ENCODE peak calls at places on chromosome 10, in eight cellular contexts. Q is fibroblast of lung, I is MM.1S, N is trophoblast cell, M is IMR-90, R is neuronal stem cell, Y is H9, U is neural progenitor cell. J is an unnamed sample.

GRCh38 chr10:133324857-133325260 is 11.8 kb downstream of the CALY start:
- DNase-seq in I (no peak), U (peak; percentile 34), R (no peak), Y (no peak), Q (no peak), M (no peak), N (no peak), J (no peak)

GRCh38 chr10:129057856-129058663 is 409.0 kb upstream of the MGMT start:
- DNase-seq in R (no peak), M (no peak), Q (no peak), N (no peak), U (no peak), Y (no peak), I (peak; percentile 97), J (no peak)

GRCh38 chr10:18699849-18700554 is 40.8 kb downstream of the ARL5B start:
- DNase-seq in N (no peak), M (peak; percentile 58), I (no peak), Y (no peak), U (no peak), Q (peak; percentile 25), R (no peak), J (no peak)

GRCh38 chr10:128242641-128243040 is 116.4 kb upstream of the MKI67 start:
- DNase-seq in Y (peak; percentile 40), I (no peak), N (no peak), U (no peak), R (no peak), Q (no peak), M (no peak), J (no peak)

GRCh38 chr10:106625761-106626160 is 538.7 kb downstream of the SORCS1 start:
- DNase-seq in M (no peak), U (peak; percentile 59), R (no peak), Y (no peak), I (no peak), N (no peak), Q (no peak), J (no peak)

GRCh38 chr10:78540355-78541076 is 506.9 kb downstream of the RPS24 start:
- DNase-seq in U (no peak), I (no peak), N (no peak), M (peak; percentile 54), Q (peak; percentile 19), R (no peak), Y (no peak), J (peak; percentile 54)

GRCh38 chr10:132962623-132963429 is 20.5 kb upstream of the CFAP46 start:
- DNase-seq in Q (peak; percentile 30), R (no peak), I (peak; percentile 7), M (peak; percentile 51), N (no peak), U (no peak), Y (no peak), J (peak; percentile 52)

GRCh38 chr10:64430690-64431323 is 909.6 kb downstream of the REEP3 start:
- DNase-seq in M (no peak), Q (peak; percentile 5), N (no peak), U (peak; percentile 85), R (peak; percentile 59), I (no peak), Y (peak; percentile 80), J (no peak)

GRCh38 chr10:1009071-1009494 is 16.6 kb downstream of the IDI2 start:
- DNase-seq in Y (no peak), N (no peak), R (no peak), Q (no peak), I (no peak), M (no peak), U (no peak), J (no peak)

GRCh38 chr10:30931094-30931493 is 100.6 kb downstream of the ZNF438 start:
- DNase-seq in R (no peak), N (no peak), U (no peak), M (no peak), Q (no peak), I (no peak), Y (no peak), J (peak; percentile 2)

GRCh38 chr10:103498936-103499638 is 5.6 kb downstream of the NEURL1 start:
- DNase-seq in N (no peak), U (no peak), Q (no peak), Y (no peak), I (peak; percentile 98), M (no peak), R (no peak), J (no peak)

GRCh38 chr10:42989481-42989921 is 87.4 kb upstream of the RET start:
- DNase-seq in Y (no peak), Q (no peak), I (no peak), U (no peak), R (no peak), N (no peak), M (no peak), J (no peak)

GRCh38 chr10:88800152-88801125 is 2.1 kb upstream of the LIPM start:
- DNase-seq in N (peak; percentile 87), I (no peak), Q (peak; percentile 21), M (peak; percentile 72), U (no peak), R (no peak), Y (no peak), J (peak; percentile 72)

GRCh38 chr10:79063071-79063491 is 5.7 kb upstream of the ZMIZ1 start:
- DNase-seq in I (no peak), R (no peak), Q (no peak), Y (no peak), U (no peak), N (no peak), M (no peak), J (no peak)

GRCh38 chr10:47335906-47336305 is 12.3 kb upstream of the RBP3 start:
- DNase-seq in R (no peak), Y (no peak), N (no peak), M (no peak), I (no peak), Q (no peak), U (no peak), J (no peak)

GRCh38 chr10:113266152-113266551 is 286.7 kb upstream of the HABP2 start:
- DNase-seq in U (no peak), R (no peak), Y (no peak), N (no peak), I (no peak), M (no peak), Q (no peak), J (no peak)

GRCh38 chr10:113261130-113261529 is 291.7 kb upstream of the HABP2 start:
- DNase-seq in Q (no peak), Y (no peak), M (no peak), R (no peak), U (no peak), I (no peak), N (no peak), J (no peak)

GRCh38 chr10:113267616-113268015 is 285.2 kb upstream of the HABP2 start:
- DNase-seq in I (no peak), Q (no peak), Y (no peak), N (no peak), U (no peak), R (no peak), M (peak; percentile 3), J (peak; percentile 71)

GRCh38 chr10:113261806-113262205 is 291.0 kb upstream of the HABP2 start:
- DNase-seq in I (no peak), U (no peak), Y (no peak), N (no peak), M (no peak), Q (no peak), R (no peak), J (no peak)

DNA sequence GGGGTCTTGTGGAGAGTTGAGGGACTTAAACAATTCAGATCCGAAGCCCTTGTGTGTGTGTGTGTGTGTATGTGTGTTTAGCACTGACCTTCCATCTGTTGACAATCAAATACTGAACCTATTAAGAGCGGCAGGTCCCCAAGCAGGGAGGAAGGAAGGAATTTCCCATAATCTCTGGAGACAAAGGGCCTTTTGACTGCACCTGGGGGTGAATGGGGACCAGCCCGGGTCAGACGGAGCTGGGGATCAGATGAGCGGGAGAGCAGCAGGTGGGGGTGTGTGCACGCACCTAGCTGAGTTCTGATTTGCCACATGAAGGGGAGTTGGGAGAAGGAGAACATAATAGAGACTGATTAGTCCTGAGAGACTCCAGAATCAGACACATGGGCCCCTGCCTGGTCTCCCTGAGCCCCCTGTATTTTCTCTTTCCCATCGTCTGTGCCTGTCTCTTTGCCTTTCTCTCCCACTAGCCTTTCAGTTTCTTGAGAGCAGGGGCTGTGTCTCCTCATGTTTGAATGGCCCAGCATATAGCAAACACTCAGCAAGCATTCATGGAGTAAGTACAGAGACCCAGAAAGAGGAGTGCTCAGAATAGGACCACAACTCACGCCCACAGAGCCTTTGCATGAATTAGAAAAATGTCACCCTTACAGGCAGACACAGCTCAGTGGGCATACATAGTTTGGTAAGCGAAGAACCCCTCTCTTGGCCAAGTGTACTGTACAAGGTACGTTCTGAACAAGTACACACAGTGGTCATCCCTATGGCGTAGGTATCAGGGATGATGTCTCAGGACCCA is 288.3 kb upstream of the HABP2 start:
- DNase-seq in N (no peak), Y (no peak), R (peak; percentile 47), I (no peak), Q (no peak), U (peak; percentile 84), M (no peak), J (no peak)
- H3K27ac ChIP-seq in N (no peak overlapping the region), Y (no peak overlapping the region), R (peak overlapping the region; percentile 51), I (no peak overlapping the region), Q (no peak overlapping the region), U (no peak overlapping the region), M (no peak overlapping the region), J (no peak overlapping the region)

GRCh38 chr10:130135676-130136213 is 446 bp upstream of the GLRX3 start:
- DNase-seq in M (no peak), U (no peak), Y (no peak), N (no peak), Q (no peak), R (no peak), I (no peak), J (no peak)

GRCh38 chr10:130137659-130138478 is 1.7 kb downstream of the GLRX3 start:
- DNase-seq in Y (no peak), U (no peak), M (no peak), R (no peak), I (no peak), N (no peak), Q (no peak), J (no peak)

GRCh38 chr10:130138479-130138866 is 2.3 kb downstream of the GLRX3 start:
- DNase-seq in M (peak; percentile 69), Q (peak; percentile 38), U (no peak), R (no peak), I (no peak), N (peak; percentile 47), Y (no peak), J (peak; percentile 81)

GRCh38 chr10:130136214-130137076 is at the start of gene GLRX3:
- DNase-seq in U (peak; percentile 97), I (peak; percentile 89), M (peak; percentile 71), Q (peak; percentile 75), Y (peak; percentile 90), R (peak; percentile 90), N (peak; percentile 91), J (peak; percentile 96)

GRCh38 chr10:130137077-130137448 is 872 bp downstream of the GLRX3 start:
- DNase-seq in I (no peak), M (peak; percentile 48), Y (no peak), N (no peak), Q (peak; percentile 24), R (peak; percentile 26), U (peak; percentile 51), J (peak; percentile 77)
- H3K9ac ChIP-seq in I (peak overlapping the region; percentile 86), M (peak overlapping the region; percentile 87), Y (peak overlapping the region; percentile 91), N (peak overlapping the region; percentile 97), Q (peak overlapping the region; percentile 86), R (peak overlapping the region; percentile 92), U (peak overlapping the region; percentile 80), J (peak overlapping the region; percentile 95)

GRCh38 chr10:73886625-73887024 is 12.3 kb upstream of the CAMK2G start:
- DNase-seq in Y (no peak), M (no peak), R (no peak), I (no peak), N (peak; percentile 22), Q (peak; percentile 17), U (no peak), J (peak; percentile 48)
- H2AFZ ChIP-seq in Y (no peak overlapping the region), M (peak overlapping the region; percentile 0), R (peak overlapping the region; percentile 83), I (no peak overlapping the region), N (peak overlapping the region; percentile 52), Q (no peak overlapping the region), U (peak overlapping the region; percentile 45), J (peak overlapping the region; percentile 62)

GRCh38 chr10:91682912-91683311 is 50.0 kb upstream of the PPP1R3C start:
- DNase-seq in R (no peak), U (no peak), N (no peak), I (no peak), M (peak; percentile 12), Q (no peak), Y (no peak), J (peak; percentile 43)
- H3K27ac ChIP-seq in R (no peak overlapping the region), U (no peak overlapping the region), N (no peak overlapping the region), I (no peak overlapping the region), M (no peak overlapping the region), Q (no peak overlapping the region), Y (no peak overlapping the region), J (peak overlapping the region; percentile 58)